ENCODE peak calls at places on chromosomes 2 and 18, in eight cellular contexts. E, F, U, B, K, M, L and G are unnamed samples.
A peak's percentile ranks its signal among the peaks of the same experiment; 100 is the strongest.

GRCh38 chr18:63949068-63949737 is at the start of gene HMSD:
- DNase-seq in K (peak; percentile 13), M (peak; percentile 28), L (peak; percentile 72), U (peak; percentile 52), B (no peak), E (peak; percentile 80), F (peak; percentile 35), G (peak; percentile 55)

GRCh38 chr2:239300871-239301742 is 99.7 kb downstream of the HDAC4 start:
- DNase-seq in L (peak; percentile 14), U (no peak), F (no peak), M (no peak), K (no peak), E (no peak), B (no peak), G (peak; percentile 5)

GRCh38 chr2:101720732-101721131 is 23.2 kb downstream of the MAP4K4 start:
- DNase-seq in F (no peak), L (no peak), K (no peak), M (peak; percentile 30), E (no peak), U (no peak), B (no peak), G (no peak)

GRCh38 chr2:29106980-29107388 is 8.2 kb upstream of the CLIP4 start:
- DNase-seq in U (no peak), F (no peak), L (no peak), E (no peak), M (peak; percentile 76), B (peak; percentile 72), K (no peak), G (no peak)

GRCh38 chr2:157894694-157895450 is 18.7 kb upstream of the ACVR1 start:
- DNase-seq in K (no peak), L (no peak), M (peak; percentile 82), F (no peak), E (no peak), B (peak; percentile 84), U (no peak), G (no peak)

GRCh38 chr2:33268246-33268831 is 208.1 kb upstream of the RASGRP3 start:
- DNase-seq in F (no peak), B (no peak), U (no peak), K (no peak), L (no peak), M (no peak), E (no peak), G (no peak)

GRCh38 chr2:219661955-219662395 is 34.5 kb downstream of the SLC4A3 start:
- DNase-seq in F (no peak), L (no peak), E (no peak), M (no peak), U (no peak), B (peak; percentile 75), K (no peak), G (no peak)

GRCh38 chr2:120053891-120054290 is 41.0 kb downstream of the EPB41L5 start:
- DNase-seq in K (no peak), U (no peak), F (no peak), L (no peak), B (peak; percentile 21), M (no peak), E (no peak), G (no peak)

GRCh38 chr2:106561356-106561755 is 74.2 kb downstream of the CD8B2 start:
- DNase-seq in L (peak; percentile 27), M (no peak), K (no peak), U (peak; percentile 67), B (no peak), E (no peak), F (no peak), G (no peak)

GRCh38 chr2:202378661-202379338 is 2.7 kb downstream of the BMPR2 start:
- DNase-seq in F (no peak), K (no peak), E (no peak), M (no peak), U (no peak), L (no peak), B (no peak), G (no peak)

GRCh38 chr2:158670292-158670691 is 124.8 kb upstream of the DAPL1 start:
- DNase-seq in L (no peak), B (no peak), K (no peak), M (no peak), U (no peak), E (no peak), F (no peak), G (no peak)

GRCh38 chr2:190736355-190736754 is 87.5 kb downstream of the NAB1 start:
- DNase-seq in F (no peak), B (no peak), K (no peak), M (no peak), L (no peak), U (no peak), E (no peak), G (no peak)

GRCh38 chr2:166410828-166411472 is 35.2 kb upstream of the SCN9A start:
- DNase-seq in M (peak; percentile 87), U (no peak), E (no peak), F (peak; percentile 2), K (no peak), B (peak; percentile 96), L (no peak), G (no peak)

GRCh38 chr2:239814917-239815637 is 210.1 kb downstream of the NDUFA10 start:
- DNase-seq in M (no peak), L (no peak), B (no peak), F (no peak), U (no peak), K (no peak), E (no peak), G (no peak)

GRCh38 chr2:1708476-1709334 is 35.6 kb downstream of the PXDN start:
- DNase-seq in F (no peak), E (no peak), K (no peak), M (no peak), B (peak; percentile 27), U (peak; percentile 27), L (no peak), G (no peak)

GRCh38 chr2:46804794-46805193 is 110.8 kb downstream of the MCFD2 start:
- DNase-seq in K (no peak), L (no peak), F (no peak), B (peak; percentile 54), M (peak; percentile 44), E (no peak), U (no peak), G (no peak)

GRCh38 chr2:8399731-8400130 is 282.1 kb upstream of the ID2 start:
- DNase-seq in B (no peak), U (no peak), L (no peak), F (no peak), K (no peak), M (no peak), E (no peak), G (no peak)

GRCh38 chr2:160582481-160583161 is 89.0 kb upstream of the RBMS1 start:
- DNase-seq in L (no peak), B (peak; percentile 75), K (no peak), F (peak; percentile 21), E (no peak), U (no peak), M (peak; percentile 60), G (no peak)

GRCh38 chr2:42924436-42924897 is 132.1 kb upstream of the HAAO start:
- DNase-seq in U (no peak), L (no peak), B (no peak), K (no peak), M (no peak), E (no peak), F (no peak), G (no peak)

GRCh38 chr2:36633470-36634092 is 35.6 kb upstream of the FEZ2 start:
- DNase-seq in M (no peak), K (no peak), E (no peak), B (peak; percentile 16), L (no peak), F (no peak), U (no peak), G (no peak)

GRCh38 chr2:126661001-126661400 is 5.0 kb downstream of the GYPC start:
- DNase-seq in K (no peak), B (no peak), F (no peak), L (no peak), E (no peak), M (no peak), U (no peak), G (no peak)
- H3K4me1 ChIP-seq in K (peaks cover 73% of the 10 kb centered on the region), B (peaks cover 15% of the 10 kb centered on the region), F (peaks cover 92% of the 10 kb centered on the region), L (no peaks in the 10 kb centered on the region), E (peaks cover 92% of the 10 kb centered on the region), M (peaks cover 7% of the 10 kb centered on the region), U (peaks cover 86% of the 10 kb centered on the region), G (no peaks in the 10 kb centered on the region)

GRCh38 chr18:42781298-42781815 is 334.1 kb downstream of the RIT2 start:
- DNase-seq in M (no peak), F (no peak), U (no peak), B (no peak), L (no peak), E (no peak), K (no peak), G (no peak)
- TF ChIP-seq CTCF in M (no peak), F (no peak), U (no peak), B (no peak), L (no peak), E (no peak), K (no peak), G (no peak)

GRCh38 chr2:228059735-228060134 is 121.8 kb downstream of the SPHKAP start:
- DNase-seq in U (no peak), M (no peak), F (no peak), E (no peak), B (no peak), L (no peak), K (no peak), G (no peak)

GRCh38 chr2:228056293-228056692 is 125.2 kb downstream of the SPHKAP start:
- DNase-seq in B (no peak), U (no peak), L (no peak), K (no peak), F (no peak), M (no peak), E (no peak), G (no peak)

GRCh38 chr2:228056706-228057105 is 124.8 kb downstream of the SPHKAP start:
- DNase-seq in B (no peak), F (no peak), K (no peak), U (no peak), E (no peak), L (no peak), M (no peak), G (no peak)
- H3K4me3 ChIP-seq in B (no peak overlapping the region), F (no peak overlapping the region), K (no peak overlapping the region), U (no peak overlapping the region), E (no peak overlapping the region), L (no peak overlapping the region), M (no peak overlapping the region), G (no peak overlapping the region)

GRCh38 chr2:109175350-109175678 is 46.3 kb downstream of the SH3RF3 start:
- DNase-seq in M (no peak), K (no peak), U (no peak), E (no peak), F (no peak), B (no peak), L (no peak), G (no peak)
- H3K4me1 ChIP-seq in M (peaks cover 30% of the 10 kb centered on the region), K (peaks cover 3% of the 10 kb centered on the region), U (peaks cover 44% of the 10 kb centered on the region), E (peaks cover 65% of the 10 kb centered on the region), F (peaks cover 67% of the 10 kb centered on the region), B (peaks cover 41% of the 10 kb centered on the region), L (no peaks in the 10 kb centered on the region), G (no peaks in the 10 kb centered on the region)

GRCh38 chr2:27622921-27623384 is 5.9 kb downstream of the CCDC121 start:
- DNase-seq in B (peak; percentile 84), L (no peak), M (peak; percentile 72), U (no peak), E (no peak), F (peak; percentile 13), K (no peak), G (no peak)

GRCh38 chr2:27624943-27625342 is 3.9 kb downstream of the CCDC121 start:
- DNase-seq in U (no peak), K (no peak), B (no peak), M (no peak), L (no peak), E (no peak), F (no peak), G (no peak)

GRCh38 chr2:27621524-27621923 is 7.3 kb downstream of the CCDC121 start:
- DNase-seq in K (no peak), F (no peak), E (no peak), M (no peak), U (no peak), L (no peak), B (no peak), G (no peak)
- TF ChIP-seq CTCF in K (peak; percentile 28), F (no peak), E (no peak), M (no peak), U (no peak), L (no peak), B (no peak), G (peak; percentile 9)